ENCODE peak calls at places on chromosomes 2 and 18, in six cellular contexts. B is GM03348, U is HT1080, R is GM13977, Q is H54, X is bronchial epithelial cell. J is an unnamed sample.

GRCh38 chr18:23926590-23926989 is 88.0 kb upstream of the TTC39C start:
- DNase-seq in B (no peak), X (no peak), Q (no peak), R (no peak), U (no peak), J (no peak)

GRCh38 chr18:3604626-3605408 is 154.8 kb downstream of the TGIF1 start:
- DNase-seq in X (peak; percentile 96), U (peak; percentile 95), B (peak; percentile 47), Q (no peak), R (peak; percentile 52), J (no peak)

GRCh38 chr2:14716319-14716718 is 83.8 kb downstream of the LRATD1 start:
- DNase-seq in R (no peak), B (no peak), U (no peak), Q (no peak), X (no peak), J (no peak)

GRCh38 chr2:16628316-16628715 is 37.3 kb downstream of the CYRIA start:
- DNase-seq in B (no peak), X (peak; percentile 36), R (no peak), U (no peak), Q (no peak), J (no peak)

GRCh38 chr2:72367530-72368225 is 220.0 kb upstream of the CYP26B1 start:
- DNase-seq in X (peak; percentile 99), U (peak; percentile 88), Q (peak; percentile 31), R (no peak), B (peak; percentile 58), J (peak; percentile 76)

GRCh38 chr18:50870138-50870845 is 8.6 kb upstream of the ME2 start:
- DNase-seq in U (peak; percentile 96), B (no peak), X (peak; percentile 99), R (no peak), Q (no peak), J (no peak)

GRCh38 chr2:37623971-37624897 is 47.2 kb downstream of the CDC42EP3 start:
- DNase-seq in B (no peak), R (peak; percentile 50), Q (no peak), U (peak; percentile 80), X (peak; percentile 95), J (no peak)

GRCh38 chr18:7954229-7954628 is 387.1 kb downstream of the PTPRM start:
- DNase-seq in U (peak; percentile 47), Q (no peak), B (no peak), R (no peak), X (no peak), J (no peak)

GRCh38 chr18:71398530-71398929 is 1109.7 kb downstream of the SOCS6 start:
- DNase-seq in Q (no peak), R (no peak), B (no peak), U (peak; percentile 38), X (no peak), J (no peak)

GRCh38 chr2:10982931-10983701 is 71.4 kb downstream of the KCNF1 start:
- DNase-seq in Q (no peak), U (no peak), B (peak; percentile 37), R (no peak), X (no peak), J (peak; percentile 45)

GRCh38 chr18:23706971-23707640 is 17.9 kb downstream of the LAMA3 start:
- DNase-seq in Q (no peak), U (no peak), R (no peak), B (no peak), X (peak; percentile 65), J (no peak)

GRCh38 chr2:164992818-164993217 is 37.5 kb upstream of the SLC38A11 start:
- DNase-seq in R (peak; percentile 35), U (peak; percentile 77), Q (peak; percentile 12), B (peak; percentile 44), X (peak; percentile 85), J (peak; percentile 30)

GRCh38 chr2:225788571-225788970 is 389.1 kb downstream of the NYAP2 start:
- DNase-seq in U (peak; percentile 10), Q (no peak), R (no peak), X (no peak), B (no peak), J (no peak)

GRCh38 chr2:31675485-31675901 is 94.8 kb upstream of the SRD5A2 start:
- DNase-seq in R (no peak), Q (no peak), B (no peak), X (no peak), U (no peak), J (no peak)

GRCh38 chr2:23427976-23428375 is 43.0 kb downstream of the KLHL29 start:
- DNase-seq in R (no peak), U (no peak), B (no peak), Q (no peak), X (no peak), J (no peak)

GRCh38 chr2:64863097-64863820 is 125.9 kb upstream of the SLC1A4 start:
- DNase-seq in X (no peak), R (peak; percentile 37), U (no peak), Q (no peak), B (no peak), J (no peak)

GRCh38 chr2:239341146-239341732 is 59.6 kb downstream of the HDAC4 start:
- DNase-seq in B (no peak), X (no peak), Q (no peak), R (no peak), U (no peak), J (no peak)

GRCh38 chr2:128619471-128620325 is 301.0 kb upstream of the HS6ST1 start:
- DNase-seq in B (no peak), Q (no peak), U (no peak), X (no peak), R (no peak), J (no peak)

GRCh38 chr2:241300000-241300399 is 15.5 kb downstream of the HDLBP start:
- DNase-seq in R (no peak), B (no peak), Q (no peak), U (no peak), X (no peak), J (no peak)

GRCh38 chr2:109410021-109410815 is 203.5 kb downstream of the SEPTIN10 start:
- DNase-seq in R (no peak), U (no peak), B (no peak), Q (no peak), X (no peak), J (peak; percentile 35)

GRCh38 chr2:102236132-102236531 is 49.3 kb downstream of the IL1RL2 start:
- DNase-seq in U (no peak), X (no peak), R (no peak), Q (no peak), B (no peak), J (no peak)

GRCh38 chr2:37456479-37456878 is 112.0 kb downstream of the QPCT start:
- DNase-seq in B (no peak), Q (no peak), U (peak; percentile 33), X (peak; percentile 52), R (no peak), J (no peak)

GRCh38 chr2:201261471-201261870 is 1.1 kb downstream of the CASP8 start:
- DNase-seq in U (no peak), Q (no peak), B (no peak), R (no peak), X (no peak), J (no peak)

GRCh38 chr2:168119519-168120141 is 127.8 kb downstream of the STK39 start:
- DNase-seq in X (peak; percentile 73), Q (no peak), B (peak; percentile 46), U (peak; percentile 45), R (no peak), J (peak; percentile 24)

GRCh38 chr2:191942114-191943103 is 95.5 kb upstream of the CAVIN2 start:
- DNase-seq in X (peak; percentile 80), R (no peak), Q (no peak), B (peak; percentile 7), U (no peak), J (no peak)